ENCODE peak calls at places on chromosomes 5 and 9, in five cellular contexts. G is NT2/D1, M is K562, I is fibroblast of the conjunctiva, L is LoVo. V is an unnamed sample.

GRCh38 chr9:18129809-18130334 is 344.1 kb upstream of the ADAMTSL1 start:
- DNase-seq in G (no peak), M (no peak), I (no peak), L (no peak), V (no peak)

GRCh38 chr9:87812375-87813118 is 70.1 kb upstream of the SPATA31E1 start:
- DNase-seq in G (no peak), M (peak), I (peak), L (no peak), V (no peak)

GRCh38 chr9:87659534-87660419 is 66.1 kb upstream of the CTSL start:
- DNase-seq in G (no peak), M (no peak), I (no peak), L (no peak), V (no peak)

GRCh38 chr5:16965581-16965980 is 29.5 kb upstream of the MYO10 start:
- DNase-seq in G (no peak), M (no peak), I (no peak), L (no peak), V (no peak)

GRCh38 chr9:92489209-92489608 is 6.9 kb upstream of the ASPN start:
- DNase-seq in G (no peak), M (no peak), I (no peak), L (no peak), V (no peak)

GRCh38 chr9:121861501-121862180 is 210.2 kb downstream of the DAB2IP start:
- DNase-seq in G (peak), M (peak), I (no peak), L (no peak), V (no peak)

GRCh38 chr5:149397530-149397929 is 18.4 kb upstream of the IL17B start:
- DNase-seq in G (no peak), M (no peak), I (peak), L (no peak), V (no peak)

GRCh38 chr9:69743930-69744329 is 15.9 kb downstream of the PTAR1 start:
- DNase-seq in G (no peak), M (no peak), I (no peak), L (no peak), V (no peak)

GRCh38 chr5:53480474-53481353 is at the start of gene FST:
- DNase-seq in G (no peak), M (peak), I (no peak), L (peak), V (no peak)

GRCh38 chr5:36934740-36935356 is 58.3 kb downstream of the NIPBL start:
- DNase-seq in G (no peak), M (no peak), I (no peak), L (no peak), V (no peak)

GRCh38 chr5:1640276-1640898 is 116.6 kb upstream of the LPCAT1 start:
- DNase-seq in G (no peak), M (peak), I (no peak), L (no peak), V (no peak)

GRCh38 chr9:86575825-86576488 is 221.7 kb upstream of the TUT7 start:
- DNase-seq in G (no peak), M (no peak), I (no peak), L (no peak), V (no peak)

GRCh38 chr5:91271999-91272398 is 111.1 kb downstream of the ARRDC3 start:
- DNase-seq in G (no peak), M (no peak), I (no peak), L (no peak), V (no peak)

GRCh38 chr9:38196721-38197120 is 127.7 kb upstream of the SHB start:
- DNase-seq in G (no peak), M (no peak), I (no peak), L (no peak), V (no peak)

GRCh38 chr9:129875181-129875611 is 39.9 kb downstream of the USP20 start:
- DNase-seq in G (no peak), M (no peak), I (no peak), L (no peak), V (no peak)

GRCh38 chr9:6198251-6198650 is 17.4 kb upstream of the IL33 start:
- DNase-seq in G (no peak), M (no peak), I (no peak), L (peak), V (no peak)

GRCh38 chr5:178383919-178384814 is 151.6 kb upstream of the PHYKPL start:
- DNase-seq in G (no peak), M (no peak), I (no peak), L (no peak), V (no peak)

GRCh38 chr5:180644825-180645608 is 4.4 kb downstream of the FLT4 start:
- DNase-seq in G (no peak), M (no peak), I (no peak), L (no peak), V (no peak)

GRCh38 chr9:131398204-131398603 is 4.3 kb downstream of the PRRC2B start:
- DNase-seq in G (no peak), M (peak), I (no peak), L (no peak), V (no peak)

GRCh38 chr5:170917113-170917512 is 55.3 kb downstream of the RANBP17 start:
- DNase-seq in G (no peak), M (no peak), I (no peak), L (no peak), V (no peak)

GRCh38 chr9:81529556-81530193 is 159.7 kb downstream of the TLE1 start:
- DNase-seq in G (peak), M (no peak), I (no peak), L (peak), V (no peak)

GRCh38 chr5:176836811-176837706 is 26.7 kb downstream of the UNC5A start:
- DNase-seq in G (no peak), M (no peak), I (no peak), L (no peak), V (no peak)

GRCh38 chr5:27275353-27275752 is 237.0 kb upstream of the CDH9 start:
- DNase-seq in G (no peak), M (no peak), I (no peak), L (no peak), V (no peak)

GRCh38 chr5:179504191-179504590 is 46.2 kb upstream of the RUFY1 start:
- DNase-seq in G (no peak), M (no peak), I (no peak), L (no peak), V (no peak)

GRCh38 chr5:73861313-73861978 is 235.4 kb downstream of the ARHGEF28 start:
- DNase-seq in G (no peak), M (no peak), I (no peak), L (no peak), V (no peak)

GRCh38 chr5:166497705-166498104 is 1793.7 kb upstream of the WWC1 start:
- DNase-seq in G (no peak), M (no peak), I (no peak), L (no peak), V (no peak)